ENCODE peak calls at places on chromosomes 5 and 9, in eight cellular contexts. One of them, this sample, is unnamed. For H3K9me3, the result is how much of the 10 kb centered on the place peaks cover.

GRCh38 chr9:34275811-34276210 is 53.3 kb downstream of the KIF24 start:
- DNase-seq in SK-N-SH: no peak
- DNase-seq in tibial nerve: no peak
- DNase-seq in PC-3: no peak
- DNase-seq in spleen: no peak
- DNase-seq in CD8-positive, alpha-beta memory T cell: no peak
- DNase-seq in pancreas: no peak
- DNase-seq in adipocyte: no peak
- DNase-seq in this sample: no peak

GRCh38 chr5:1836176-1836890 is 35.1 kb downstream of the NDUFS6 start:
- DNase-seq in SK-N-SH: no peak
- DNase-seq in pancreas: no peak
- DNase-seq in spleen: peak
- DNase-seq in adipocyte: no peak
- DNase-seq in PC-3: no peak
- DNase-seq in CD8-positive, alpha-beta memory T cell: no peak
- DNase-seq in tibial nerve: no peak
- DNase-seq in this sample: no peak

GRCh38 chr5:67206381-67207328 is 10.1 kb upstream of the CD180 start:
- DNase-seq in PC-3: peak
- DNase-seq in tibial nerve: no peak
- DNase-seq in SK-N-SH: no peak
- DNase-seq in CD8-positive, alpha-beta memory T cell: peak
- DNase-seq in adipocyte: no peak
- DNase-seq in pancreas: no peak
- DNase-seq in spleen: peak
- DNase-seq in this sample: no peak

GRCh38 chr5:75734913-75735789 is 17.9 kb upstream of the POC5 start:
- DNase-seq in SK-N-SH: peak
- DNase-seq in tibial nerve: no peak
- DNase-seq in PC-3: peak
- DNase-seq in pancreas: peak
- DNase-seq in spleen: no peak
- DNase-seq in CD8-positive, alpha-beta memory T cell: no peak
- DNase-seq in adipocyte: peak
- DNase-seq in this sample: peak

GRCh38 chr9:4138781-4139180 is 161.1 kb downstream of the GLIS3 start:
- DNase-seq in SK-N-SH: no peak
- DNase-seq in pancreas: no peak
- DNase-seq in tibial nerve: no peak
- DNase-seq in adipocyte: no peak
- DNase-seq in CD8-positive, alpha-beta memory T cell: no peak
- DNase-seq in spleen: no peak
- DNase-seq in PC-3: no peak
- DNase-seq in this sample: no peak

GRCh38 chr9:137082222-137082924 is 4.4 kb upstream of the MAN1B1 start:
- DNase-seq in PC-3: no peak
- DNase-seq in tibial nerve: no peak
- DNase-seq in SK-N-SH: no peak
- DNase-seq in spleen: peak
- DNase-seq in pancreas: peak
- DNase-seq in adipocyte: no peak
- DNase-seq in CD8-positive, alpha-beta memory T cell: no peak
- DNase-seq in this sample: no peak

GRCh38 chr9:133791735-133792649 is 53.8 kb upstream of the SARDH start:
- DNase-seq in spleen: no peak
- DNase-seq in PC-3: no peak
- DNase-seq in tibial nerve: no peak
- DNase-seq in CD8-positive, alpha-beta memory T cell: no peak
- DNase-seq in SK-N-SH: no peak
- DNase-seq in adipocyte: no peak
- DNase-seq in pancreas: no peak
- DNase-seq in this sample: no peak

GRCh38 chr5:72121052-72121451 is 13.8 kb downstream of the MAP1B start:
- DNase-seq in pancreas: no peak
- DNase-seq in SK-N-SH: no peak
- DNase-seq in CD8-positive, alpha-beta memory T cell: no peak
- DNase-seq in PC-3: no peak
- DNase-seq in adipocyte: no peak
- DNase-seq in tibial nerve: no peak
- DNase-seq in spleen: no peak
- DNase-seq in this sample: no peak

GRCh38 chr5:51380603-51381207 is 2.5 kb upstream of the ISL1 start:
- DNase-seq in spleen: no peak
- DNase-seq in pancreas: no peak
- DNase-seq in tibial nerve: no peak
- DNase-seq in adipocyte: peak
- DNase-seq in CD8-positive, alpha-beta memory T cell: no peak
- DNase-seq in PC-3: peak
- DNase-seq in SK-N-SH: peak
- DNase-seq in this sample: peak

GRCh38 chr9:113528088-113528487 is 64.6 kb downstream of the RGS3 start:
- DNase-seq in adipocyte: no peak
- DNase-seq in SK-N-SH: no peak
- DNase-seq in PC-3: no peak
- DNase-seq in CD8-positive, alpha-beta memory T cell: no peak
- DNase-seq in tibial nerve: no peak
- DNase-seq in pancreas: no peak
- DNase-seq in spleen: peak
- DNase-seq in this sample: no peak

GRCh38 chr9:127721391-127721821 is 5.5 kb downstream of the TTC16 start:
- DNase-seq in pancreas: no peak
- DNase-seq in spleen: no peak
- DNase-seq in adipocyte: no peak
- DNase-seq in CD8-positive, alpha-beta memory T cell: no peak
- DNase-seq in tibial nerve: no peak
- DNase-seq in SK-N-SH: no peak
- DNase-seq in PC-3: peak
- DNase-seq in this sample: no peak

GRCh38 chr5:124285071-124285470 is 461.4 kb downstream of the ZNF608 start:
- DNase-seq in pancreas: peak
- DNase-seq in CD8-positive, alpha-beta memory T cell: no peak
- DNase-seq in adipocyte: no peak
- DNase-seq in spleen: no peak
- DNase-seq in tibial nerve: no peak
- DNase-seq in PC-3: no peak
- DNase-seq in SK-N-SH: no peak
- DNase-seq in this sample: no peak

GRCh38 chr5:111859533-111860270 is 102.7 kb upstream of the NREP start:
- DNase-seq in adipocyte: peak
- DNase-seq in PC-3: peak
- DNase-seq in CD8-positive, alpha-beta memory T cell: no peak
- DNase-seq in SK-N-SH: no peak
- DNase-seq in spleen: no peak
- DNase-seq in pancreas: no peak
- DNase-seq in tibial nerve: no peak
- DNase-seq in this sample: peak

GRCh38 chr9:98536542-98537173 is 172.1 kb downstream of the GABBR2 start:
- DNase-seq in CD8-positive, alpha-beta memory T cell: no peak
- DNase-seq in adipocyte: no peak
- DNase-seq in SK-N-SH: no peak
- DNase-seq in spleen: no peak
- DNase-seq in pancreas: no peak
- DNase-seq in PC-3: peak
- DNase-seq in tibial nerve: no peak
- DNase-seq in this sample: peak

GRCh38 chr5:144864113-144864512 is 693.4 kb downstream of the KCTD16 start:
- DNase-seq in CD8-positive, alpha-beta memory T cell: no peak
- DNase-seq in PC-3: no peak
- DNase-seq in tibial nerve: no peak
- DNase-seq in spleen: no peak
- DNase-seq in adipocyte: no peak
- DNase-seq in SK-N-SH: no peak
- DNase-seq in pancreas: no peak
- DNase-seq in this sample: no peak

GRCh38 chr5:9588254-9588653 is 41.9 kb downstream of the TAS2R1 start:
- DNase-seq in CD8-positive, alpha-beta memory T cell: no peak
- DNase-seq in adipocyte: no peak
- DNase-seq in SK-N-SH: no peak
- DNase-seq in pancreas: no peak
- DNase-seq in tibial nerve: no peak
- DNase-seq in spleen: no peak
- DNase-seq in PC-3: no peak
- DNase-seq in this sample: no peak

GRCh38 chr5:33336911-33337620 is 103.7 kb upstream of the TARS1 start:
- DNase-seq in adipocyte: peak
- DNase-seq in tibial nerve: no peak
- DNase-seq in pancreas: no peak
- DNase-seq in SK-N-SH: no peak
- DNase-seq in CD8-positive, alpha-beta memory T cell: no peak
- DNase-seq in PC-3: no peak
- DNase-seq in spleen: no peak
- DNase-seq in this sample: no peak

GRCh38 chr5:157468293-157468965 is 8.4 kb downstream of the NIPAL4 start:
- DNase-seq in tibial nerve: no peak
- DNase-seq in adipocyte: no peak
- DNase-seq in PC-3: no peak
- DNase-seq in spleen: no peak
- DNase-seq in SK-N-SH: no peak
- DNase-seq in pancreas: no peak
- DNase-seq in CD8-positive, alpha-beta memory T cell: no peak
- DNase-seq in this sample: no peak

GRCh38 chr9:88786291-88787054 is 204.8 kb upstream of the S1PR3 start:
- DNase-seq in PC-3: no peak
- DNase-seq in adipocyte: no peak
- DNase-seq in tibial nerve: no peak
- DNase-seq in SK-N-SH: no peak
- DNase-seq in CD8-positive, alpha-beta memory T cell: no peak
- DNase-seq in spleen: no peak
- DNase-seq in pancreas: no peak
- DNase-seq in this sample: no peak

GRCh38 chr5:133818031-133818431 is 150.4 kb downstream of the C5orf15 start:
- DNase-seq in spleen: no peak
- DNase-seq in pancreas: peak
- DNase-seq in SK-N-SH: no peak
- DNase-seq in adipocyte: no peak
- DNase-seq in tibial nerve: peak
- DNase-seq in CD8-positive, alpha-beta memory T cell: no peak
- DNase-seq in PC-3: peak
- DNase-seq in this sample: no peak

GRCh38 chr9:16928179-16928945 is 57.9 kb upstream of the BNC2 start:
- DNase-seq in PC-3: peak
- DNase-seq in SK-N-SH: no peak
- DNase-seq in CD8-positive, alpha-beta memory T cell: no peak
- DNase-seq in spleen: no peak
- DNase-seq in tibial nerve: no peak
- DNase-seq in adipocyte: no peak
- DNase-seq in pancreas: no peak
- DNase-seq in this sample: no peak

GRCh38 chr9:121663591-121663990 is 12.2 kb downstream of the DAB2IP start:
- DNase-seq in spleen: no peak
- DNase-seq in pancreas: no peak
- DNase-seq in tibial nerve: no peak
- DNase-seq in CD8-positive, alpha-beta memory T cell: no peak
- DNase-seq in adipocyte: no peak
- DNase-seq in SK-N-SH: no peak
- DNase-seq in PC-3: no peak
- DNase-seq in this sample: no peak

GRCh38 chr5:91367374-91367773 is 15.7 kb downstream of the ARRDC3 start:
- DNase-seq in spleen: no peak
- DNase-seq in SK-N-SH: no peak
- DNase-seq in CD8-positive, alpha-beta memory T cell: no peak
- DNase-seq in tibial nerve: no peak
- DNase-seq in PC-3: no peak
- DNase-seq in pancreas: no peak
- DNase-seq in adipocyte: no peak
- DNase-seq in this sample: no peak
- H3K9me3 ChIP-seq in spleen: under half
- H3K9me3 ChIP-seq in SK-N-SH: under half
- H3K9me3 ChIP-seq in CD8-positive, alpha-beta memory T cell: under half
- H3K9me3 ChIP-seq in tibial nerve: under half
- H3K9me3 ChIP-seq in PC-3: under half
- H3K9me3 ChIP-seq in pancreas: under half
- H3K9me3 ChIP-seq in adipocyte: under half
- H3K9me3 ChIP-seq in this sample: under half

DNA sequence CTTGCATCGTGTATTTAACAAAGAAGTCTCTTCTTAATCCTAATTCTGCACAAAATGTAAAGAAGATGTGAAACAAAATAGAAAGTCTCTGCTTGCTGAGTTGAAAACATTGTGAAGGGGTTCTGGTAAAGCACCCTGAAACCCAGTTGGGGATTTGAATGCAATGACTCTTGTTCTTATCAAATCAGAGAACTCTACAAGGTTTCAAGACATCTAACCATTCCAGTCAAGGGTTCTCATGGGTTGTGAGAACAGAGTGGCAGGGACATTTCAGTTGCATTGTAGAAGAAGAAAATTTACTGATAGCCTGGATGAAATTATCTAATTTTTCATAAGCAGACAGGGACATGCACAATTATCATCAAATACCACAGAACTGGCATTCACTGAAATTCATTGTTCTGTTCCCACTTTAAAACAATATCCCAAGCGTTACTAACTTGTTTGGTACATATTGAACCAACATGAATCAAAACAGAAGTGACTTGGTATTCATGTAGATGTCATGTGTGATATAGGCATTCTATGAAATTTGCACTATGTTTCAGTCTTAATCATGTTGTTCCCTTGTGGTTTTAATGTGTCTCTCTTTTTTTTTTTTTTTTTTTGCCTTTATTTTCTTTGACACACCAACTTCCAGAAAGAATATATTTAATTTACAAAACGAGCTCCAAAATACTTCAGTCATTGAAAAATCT is 563.3 kb downstream of the IRX1 start:
- DNase-seq in CD8-positive, alpha-beta memory T cell: no peak
- DNase-seq in PC-3: no peak
- DNase-seq in tibial nerve: no peak
- DNase-seq in SK-N-SH: no peak
- DNase-seq in spleen: no peak
- DNase-seq in adipocyte: no peak
- DNase-seq in pancreas: no peak
- DNase-seq in this sample: no peak
- H3K9me3 ChIP-seq in CD8-positive, alpha-beta memory T cell: under half
- H3K9me3 ChIP-seq in PC-3: under half
- H3K9me3 ChIP-seq in tibial nerve: under half
- H3K9me3 ChIP-seq in SK-N-SH: under half
- H3K9me3 ChIP-seq in spleen: under half
- H3K9me3 ChIP-seq in adipocyte: under half
- H3K9me3 ChIP-seq in pancreas: under half
- H3K9me3 ChIP-seq in this sample: under half

DNA sequence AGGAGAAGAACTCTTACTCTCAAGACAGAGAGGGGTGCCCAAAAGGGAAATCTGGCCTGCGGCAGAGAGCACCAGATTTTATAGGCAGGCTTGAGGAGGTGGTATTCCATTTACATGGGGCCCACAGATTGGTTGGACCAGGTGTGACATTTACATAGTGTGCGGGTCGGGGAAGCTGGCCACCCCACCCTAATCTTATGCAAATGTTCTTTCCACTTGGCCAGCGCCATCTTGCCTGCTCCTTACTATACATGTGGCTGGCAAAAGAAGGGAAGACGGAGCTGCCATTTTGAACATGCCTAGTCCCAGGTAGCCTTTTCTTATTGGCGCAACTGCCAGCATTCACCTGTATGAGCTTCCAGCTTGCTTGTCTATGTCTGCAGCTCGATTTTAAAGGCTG is 34.8 kb downstream of the PLEKHG4B start:
- DNase-seq in adipocyte: no peak
- DNase-seq in SK-N-SH: no peak
- DNase-seq in pancreas: no peak
- DNase-seq in PC-3: no peak
- DNase-seq in spleen: no peak
- DNase-seq in CD8-positive, alpha-beta memory T cell: no peak
- DNase-seq in tibial nerve: no peak
- DNase-seq in this sample: no peak
- H3K9me3 ChIP-seq in adipocyte: under half
- H3K9me3 ChIP-seq in SK-N-SH: under half
- H3K9me3 ChIP-seq in pancreas: under half
- H3K9me3 ChIP-seq in PC-3: under half
- H3K9me3 ChIP-seq in spleen: under half
- H3K9me3 ChIP-seq in CD8-positive, alpha-beta memory T cell: under half
- H3K9me3 ChIP-seq in tibial nerve: under half
- H3K9me3 ChIP-seq in this sample: under half

GRCh38 chr5:140628711-140629110 is 4.3 kb downstream of the CD14 start:
- DNase-seq in spleen: no peak
- DNase-seq in PC-3: no peak
- DNase-seq in adipocyte: no peak
- DNase-seq in SK-N-SH: no peak
- DNase-seq in CD8-positive, alpha-beta memory T cell: no peak
- DNase-seq in pancreas: no peak
- DNase-seq in tibial nerve: no peak
- DNase-seq in this sample: no peak
- H3K9me3 ChIP-seq in spleen: under half
- H3K9me3 ChIP-seq in PC-3: under half
- H3K9me3 ChIP-seq in adipocyte: under half
- H3K9me3 ChIP-seq in SK-N-SH: under half
- H3K9me3 ChIP-seq in CD8-positive, alpha-beta memory T cell: under half
- H3K9me3 ChIP-seq in pancreas: under half
- H3K9me3 ChIP-seq in tibial nerve: under half
- H3K9me3 ChIP-seq in this sample: under half

This sample was measured in A673.